ENCODE peak calls at places on chromosomes 3 and 15, in four cellular contexts. G is left cardiac atrium, N is iPS DF 6.9, P is GM10248. A is an unnamed sample.

GRCh38 chr3:157335198-157335597 is 101.5 kb upstream of the PTX3 start:
- DNase-seq in G (no peak), N (no peak), P (no peak), A (no peak)

GRCh38 chr3:32488609-32489008 is 14.0 kb downstream of the CMTM6 start:
- DNase-seq in G (no peak), N (no peak), P (no peak), A (no peak)

GRCh38 chr3:193743702-193744047 is 150.7 kb downstream of the OPA1 start:
- DNase-seq in G (no peak), N (no peak), P (no peak), A (no peak)

GRCh38 chr3:53902067-53902466 is 10.4 kb upstream of the SELENOK start:
- DNase-seq in G (no peak), N (no peak), P (no peak), A (no peak)

GRCh38 chr3:60579734-60580133 is 671.5 kb downstream of the FHIT start:
- DNase-seq in G (no peak), N (no peak), P (no peak), A (no peak)

GRCh38 chr15:70098170-70098460 is 398 bp upstream of the TLE3 start:
- DNase-seq in G (no peak), N (no peak), P (no peak), A (no peak)

GRCh38 chr3:13419356-13420050 is 619 bp downstream of the NUP210 start:
- DNase-seq in G (peak; percentile 47), N (no peak), P (peak; percentile 69), A (peak; percentile 68)

GRCh38 chr3:52286777-52287110 is 884 bp upstream of the GLYCTK start:
- DNase-seq in G (peak; percentile 67), N (no peak), P (no peak), A (no peak)

GRCh38 chr15:66389859-66390382 is 3.2 kb downstream of the MAP2K1 start:
- DNase-seq in G (no peak), N (no peak), P (no peak), A (no peak)

GRCh38 chr3:16338999-16339398 is 74.0 kb downstream of the OXNAD1 start:
- DNase-seq in G (no peak), N (no peak), P (no peak), A (no peak)

GRCh38 chr15:61759639-61760038 is 300.6 kb downstream of the VPS13C start:
- DNase-seq in G (no peak), N (no peak), P (no peak), A (no peak)

GRCh38 chr15:81338422-81339007 is 14.6 kb upstream of the STARD5 start:
- DNase-seq in G (peak; percentile 51), N (no peak), P (no peak), A (peak; percentile 49)

GRCh38 chr15:45641374-45641778 is 6.5 kb downstream of the SQOR start:
- DNase-seq in G (no peak), N (no peak), P (no peak), A (no peak)

GRCh38 chr3:152113992-152114651 is 154.6 kb upstream of the MBNL1 start:
- DNase-seq in G (no peak), N (no peak), P (no peak), A (no peak)

GRCh38 chr3:125072310-125072709 is 16.5 kb upstream of the HEG1 start:
- DNase-seq in G (no peak), N (no peak), P (no peak), A (peak; percentile 58)

GRCh38 chr3:183332487-183332886 is 79.4 kb downstream of the B3GNT5 start:
- DNase-seq in G (no peak), N (no peak), P (no peak), A (no peak)

GRCh38 chr15:99450896-99451358 is 114.9 kb upstream of the MEF2A start:
- DNase-seq in G (peak; percentile 91), N (no peak), P (peak; percentile 56), A (peak; percentile 87)

GRCh38 chr15:31024979-31025378 is 33.6 kb upstream of the MTMR10 start:
- DNase-seq in G (no peak), N (no peak), P (no peak), A (no peak)

GRCh38 chr3:25381083-25381482 is 47.0 kb upstream of the RARB start:
- DNase-seq in G (no peak), N (no peak), P (no peak), A (no peak)

A was measured in Right ventricle myocardium superior.